ENCODE peak calls at places on chromosomes 4 and X, in five cellular contexts. O, M, J, U and H are unnamed samples.

GRCh38 chrX:21800344-21800770 is 39.1 kb upstream of the MBTPS2 start:
- DNase-seq in U (peak; percentile 31), J (no peak), O (no peak), M (no peak), H (no peak)

GRCh38 chr4:6372649-6373525 is 99.5 kb downstream of the PPP2R2C start:
- DNase-seq in U (peak; percentile 46), O (no peak), J (no peak), M (no peak), H (no peak)

GRCh38 chr4:102713096-102713495 is 47.7 kb downstream of the MANBA start:
- DNase-seq in M (no peak), O (no peak), U (no peak), J (no peak), H (no peak)

GRCh38 chr4:78566834-78567501 is 15.4 kb downstream of the ANXA3 start:
- DNase-seq in M (no peak), U (peak; percentile 57), O (no peak), J (no peak), H (no peak)

GRCh38 chr4:108107116-108107515 is 61.6 kb downstream of the LEF1 start:
- DNase-seq in O (no peak), J (no peak), U (no peak), M (no peak), H (no peak)

GRCh38 chrX:132216806-132217202 is 2.4 kb downstream of the RAP2C start:
- DNase-seq in U (peak; percentile 45), M (no peak), J (no peak), O (no peak), H (no peak)

GRCh38 chr4:3041192-3042142 is 32.9 kb downstream of the HTT-AS start:
- DNase-seq in M (peak; percentile 65), J (peak; percentile 59), O (no peak), U (peak; percentile 81), H (no peak)

GRCh38 chr4:65918217-65918616 is 247.9 kb upstream of the EPHA5 start:
- DNase-seq in O (no peak), U (no peak), J (no peak), M (no peak), H (no peak)

GRCh38 chr4:39555472-39555871 is 28.2 kb upstream of the UGDH start:
- DNase-seq in J (no peak), M (no peak), O (no peak), U (no peak), H (no peak)

GRCh38 chr4:65599335-65599734 is 71.0 kb downstream of the EPHA5 start:
- DNase-seq in O (no peak), J (no peak), U (no peak), M (no peak), H (no peak)

GRCh38 chr4:165199722-165200121 is 7.6 kb upstream of the KLHL2 start:
- DNase-seq in J (peak; percentile 74), O (no peak), M (no peak), U (no peak), H (no peak)

GRCh38 chr4:19735012-19735411 is 516.7 kb upstream of the SLIT2 start:
- DNase-seq in M (no peak), O (no peak), J (no peak), U (no peak), H (no peak)

GRCh38 chrX:111098874-111099273 is 2.9 kb downstream of the PAK3 start:
- DNase-seq in M (peak; percentile 23), U (peak; percentile 61), J (peak; percentile 50), O (peak; percentile 52), H (no peak)

DNA sequence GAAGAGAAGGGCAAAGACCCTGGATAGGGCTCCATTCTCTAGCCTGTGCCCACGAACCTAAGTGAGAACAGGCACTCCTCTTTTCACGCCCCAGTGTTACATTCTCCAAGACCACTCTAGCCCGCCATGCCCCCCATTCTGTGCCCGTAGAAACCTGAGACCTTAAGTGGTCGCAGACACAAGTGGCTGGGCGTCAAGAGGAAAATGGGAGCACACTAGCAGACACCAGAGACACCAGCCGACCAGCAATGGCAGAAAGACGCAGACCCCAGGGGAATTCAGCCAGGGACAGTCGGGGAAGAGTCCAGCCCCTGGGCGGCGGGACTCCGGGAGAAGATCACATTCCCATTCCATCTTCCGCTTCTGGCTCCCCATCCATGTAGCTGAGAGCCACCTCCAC is 2027.9 kb downstream of the PCDH7 start:
- DNase-seq in O (no peak), M (no peak), U (no peak), J (no peak), H (no peak)
- H3K4me3 ChIP-seq in O (no peak overlapping the region), M (no peak overlapping the region), U (no peak overlapping the region), J (no peak overlapping the region), H (no peak overlapping the region)

DNA sequence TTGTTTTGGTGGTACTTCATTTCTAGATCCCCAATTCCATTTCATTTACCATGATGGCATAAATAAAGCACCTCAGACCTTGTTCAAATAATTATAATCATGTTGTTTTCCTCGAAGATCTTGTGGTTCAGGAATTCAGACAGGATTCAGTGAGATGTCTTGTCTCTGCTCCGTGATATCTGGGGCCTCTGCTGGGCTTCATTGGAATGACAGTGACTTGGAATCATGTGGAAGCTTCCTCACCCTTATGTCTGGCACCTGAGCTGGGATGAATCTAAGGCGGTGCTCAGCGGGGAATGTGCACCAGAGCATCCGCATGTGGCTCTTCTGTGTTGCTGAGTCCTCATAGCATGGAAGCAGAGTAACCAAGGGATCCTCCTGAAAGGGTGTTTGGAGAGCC is 132.2 kb downstream of the VEGFC start:
- DNase-seq in J (no peak), O (no peak), M (no peak), U (no peak), H (no peak)
- TF ChIP-seq CTCF in J (no peak), O (no peak), M (no peak), U (no peak), H (peak; percentile 24)

GRCh38 chrX:74545880-74546279 is 68.5 kb downstream of the RLIM start:
- DNase-seq in M (no peak), O (no peak), U (no peak), J (no peak), H (no peak)

GRCh38 chrX:74551934-74552333 is 62.5 kb downstream of the RLIM start:
- DNase-seq in J (no peak), U (no peak), M (no peak), O (no peak), H (no peak)

GRCh38 chrX:74546984-74547383 is 67.4 kb downstream of the RLIM start:
- DNase-seq in O (no peak), U (no peak), M (no peak), J (no peak), H (no peak)

DNA sequence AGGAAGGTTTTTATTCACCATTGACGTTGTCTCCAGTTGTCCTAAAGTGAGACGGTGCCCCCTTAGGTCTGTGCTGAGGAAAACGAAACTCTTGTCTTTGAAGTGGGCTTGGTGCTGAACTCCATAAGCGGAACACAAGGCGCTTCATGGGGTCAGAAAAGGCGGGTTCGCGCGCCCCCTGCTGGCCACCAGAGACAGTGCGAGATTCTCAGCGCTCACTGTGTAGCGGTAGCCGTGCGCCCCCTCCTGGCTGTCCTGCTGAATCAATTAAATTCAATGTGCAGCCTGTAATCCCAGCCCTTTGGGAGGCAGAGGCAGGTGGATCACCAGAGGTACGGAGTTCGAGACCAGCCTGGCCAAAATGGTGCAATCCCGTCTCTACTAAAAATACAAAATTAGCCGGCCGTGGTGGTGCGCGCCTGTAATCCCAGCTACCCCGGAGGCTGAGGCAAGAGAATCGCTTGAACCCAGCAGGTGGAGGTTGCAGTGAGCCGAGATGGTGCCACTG is 64.1 kb downstream of the RLIM start:
- DNase-seq in U (peak; percentile 82), M (peak; percentile 84), J (peak; percentile 80), O (peak; percentile 84), H (no peak)
- H3K4me3 ChIP-seq in U (no peak overlapping the region), M (peak overlapping the region; percentile 24), J (no peak overlapping the region), O (no peak overlapping the region), H (no peak overlapping the region)

DNA sequence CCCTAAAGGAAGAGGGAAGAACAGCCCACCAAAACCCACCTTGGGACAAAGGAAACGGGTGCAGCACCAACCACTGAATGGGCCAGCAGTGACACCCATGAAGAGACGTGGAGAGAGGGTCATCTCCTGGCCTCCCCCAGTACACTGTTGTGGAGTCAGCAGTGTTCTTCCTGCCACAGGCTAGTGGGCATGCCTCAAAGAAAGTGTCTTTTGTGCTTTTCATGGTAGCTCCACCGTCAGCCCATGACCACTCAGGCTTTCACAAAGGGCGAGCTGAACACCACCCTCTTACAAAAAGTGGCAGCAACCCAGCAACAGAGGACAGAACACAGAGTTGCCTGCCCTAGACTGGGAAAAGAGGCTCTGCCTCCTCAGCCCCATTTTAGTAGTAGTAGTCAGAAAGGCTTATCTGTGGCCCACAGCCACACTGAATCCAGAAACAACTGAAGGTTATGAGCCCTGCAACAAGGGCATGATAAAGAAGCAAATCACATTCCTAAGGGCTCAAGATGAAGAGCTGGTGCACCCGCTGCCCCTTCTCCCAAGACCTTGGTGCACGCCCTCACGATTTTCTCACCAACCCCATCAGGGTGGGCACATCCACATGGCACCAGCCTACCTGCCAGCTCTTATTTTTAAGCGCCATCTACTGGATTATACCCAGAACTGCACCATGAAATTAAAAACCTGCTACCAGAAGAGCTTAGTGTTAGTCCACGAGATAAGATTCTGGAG is 53.1 kb downstream of the RAB28 start:
- DNase-seq in J (no peak), M (no peak), O (no peak), U (no peak), H (no peak)
- TF ChIP-seq CTCF in J (no peak), M (no peak), O (no peak), U (peak; percentile 7), H (peak; percentile 18)